ENCODE peak calls at places on chromosomes 13 and 19, in four cellular contexts. N is right cardiac atrium; X is fibroblast of lung; G is stimulated activated CD8-positive, alpha-beta memory T cell treated with anti-CD3 and anti-CD28 coated beads, Interleukin-7, amount 100 ng/mL, for 1 hour. J is an unnamed sample.

GRCh38 chr13:97387487-97388353 is 46.2 kb upstream of the RAP2A start:
- DNase-seq in X (no peak), N (no peak), G (no peak), J (no peak)

GRCh38 chr13:76597868-76598267 is 288.3 kb downstream of the KCTD12 start:
- DNase-seq in G (no peak), N (no peak), X (no peak), J (no peak)

GRCh38 chr13:53601181-53601580 is 572.6 kb downstream of the OLFM4 start:
- DNase-seq in X (no peak), G (no peak), N (no peak), J (no peak)

GRCh38 chr13:75255653-75256052 is 226.3 kb downstream of the TBC1D4 start:
- DNase-seq in N (no peak), G (no peak), X (peak; percentile 11), J (no peak)

GRCh38 chr13:50453238-50453637 is 390.3 kb downstream of the DLEU7 start:
- DNase-seq in G (no peak), N (peak; percentile 37), X (no peak), J (no peak)

GRCh38 chr19:8148410-8149231 is 771 bp downstream of the FBN3 start:
- DNase-seq in G (no peak), X (no peak), N (no peak), J (no peak)

GRCh38 chr19:40217921-40218890 is at the start of gene TTC9B:
- DNase-seq in N (peak; percentile 56), G (no peak), X (no peak), J (no peak)

GRCh38 chr19:441213-441823 is 19.5 kb downstream of the SHC2 start:
- DNase-seq in X (no peak), G (no peak), N (no peak), J (no peak)